ENCODE peak calls at places on chromosome 16, in seven cellular contexts. P, J, D, E, Y, W and O are unnamed samples.

GRCh38 chr16:9206156-9206555 is 114.7 kb downstream of the HAPSTR1 start:
- DNase-seq in E (no peak), W (no peak), P (no peak), Y (no peak), D (no peak), J (no peak), O (no peak)

GRCh38 chr16:17199135-17199534 is 271.6 kb downstream of the XYLT1 start:
- DNase-seq in W (no peak), P (no peak), E (no peak), Y (no peak), J (no peak), D (no peak), O (no peak)

GRCh38 chr16:49419016-49419415 is 45.4 kb downstream of the C16orf78 start:
- DNase-seq in D (no peak), J (no peak), Y (no peak), W (no peak), E (no peak), P (no peak), O (no peak)

GRCh38 chr16:14436410-14436955 is 193.6 kb downstream of the PARN start:
- DNase-seq in E (no peak), W (no peak), J (no peak), D (peak), Y (no peak), P (no peak), O (no peak)

GRCh38 chr16:81204794-81205680 is 33.5 kb upstream of the BCO1 start:
- DNase-seq in E (peak), W (peak), D (no peak), P (no peak), J (peak), Y (peak), O (peak)

GRCh38 chr16:70258946-70259345 is 7.2 kb upstream of the EXOSC6 start:
- DNase-seq in Y (no peak), J (no peak), W (no peak), D (no peak), P (no peak), E (peak), O (no peak)

GRCh38 chr16:85444879-85445778 is 168.0 kb upstream of the GSE1 start:
- DNase-seq in J (no peak), D (no peak), Y (peak), W (no peak), P (no peak), E (no peak), O (no peak)

GRCh38 chr16:3266873-3267537 is 10.6 kb upstream of the MEFV start:
- DNase-seq in J (no peak), D (no peak), Y (peak), P (no peak), W (peak), E (no peak), O (no peak)

GRCh38 chr16:57385083-57385482 is 12.8 kb downstream of the CX3CL1 start:
- DNase-seq in J (no peak), Y (no peak), D (no peak), W (no peak), E (no peak), P (no peak), O (no peak)

GRCh38 chr16:68365167-68365817 is 54.5 kb downstream of the PRMT7 start:
- DNase-seq in J (no peak), D (no peak), Y (no peak), W (no peak), P (no peak), E (peak), O (no peak)

DNA sequence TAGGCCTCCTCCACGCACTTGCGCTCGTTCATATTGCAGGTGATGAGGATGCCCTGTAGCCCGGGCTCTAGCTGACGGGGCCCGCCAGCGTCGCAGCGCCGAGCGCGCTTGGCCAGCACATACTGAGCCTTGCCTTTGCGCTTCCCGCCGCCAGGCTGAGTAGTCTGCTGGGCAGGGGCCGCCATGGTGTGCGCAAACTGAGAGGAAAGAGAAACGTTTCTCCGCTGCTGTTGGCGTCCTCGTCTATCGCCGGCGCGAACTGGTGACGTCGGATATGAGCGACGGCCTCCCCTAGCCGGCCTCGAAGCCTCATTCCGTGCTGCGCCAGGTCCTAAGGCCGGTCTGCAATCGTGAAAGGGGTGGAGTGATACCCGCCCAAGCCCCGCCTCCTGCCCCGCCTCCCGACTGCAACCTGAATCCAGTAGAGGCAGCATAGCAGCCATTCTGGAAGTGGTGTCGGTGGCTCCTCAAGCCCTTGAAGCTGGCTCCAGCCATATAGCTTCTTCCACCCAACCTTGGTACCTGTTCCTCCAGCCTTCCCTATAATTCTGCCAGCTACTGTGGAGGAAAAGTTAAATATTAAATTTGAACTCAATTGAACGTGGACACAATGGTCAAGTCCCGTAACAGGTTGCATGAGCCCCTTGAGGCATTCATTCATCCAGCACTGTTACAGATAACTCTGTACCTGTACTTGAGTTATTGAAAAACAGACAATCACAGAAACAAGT is at the start of gene THUMPD1:
- DNase-seq in Y (peak), W (peak), D (peak), E (peak), P (peak), J (peak), O (peak)
- TF ChIP-seq CTCF in Y (no peak), W (peak), D (peak), E (no peak), P (no peak), J (peak), O (no peak)

DNA sequence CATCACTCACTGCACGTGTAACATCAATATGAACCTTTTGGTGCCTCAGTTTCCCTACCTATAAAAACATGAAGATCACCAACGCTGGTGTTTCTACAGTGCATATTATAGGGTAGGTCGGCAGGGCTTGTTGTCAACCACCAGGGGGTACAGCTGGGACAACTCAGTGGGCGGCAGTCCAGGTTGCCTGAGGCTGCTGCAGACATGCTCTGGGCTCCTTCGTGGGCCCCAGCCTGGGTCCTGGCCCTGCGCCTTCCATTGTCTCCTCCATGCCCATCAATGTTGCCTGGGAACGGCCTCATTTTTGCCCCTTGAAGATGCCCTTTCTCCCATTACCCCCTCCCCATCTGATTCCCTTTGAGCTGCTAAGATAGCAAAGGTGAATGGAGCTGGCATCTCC is 89.8 kb downstream of the GSG1L start:
- DNase-seq in W (no peak), P (peak), E (no peak), J (peak), Y (no peak), D (no peak), O (no peak)
- TF ChIP-seq CTCF in W (no peak), P (no peak), E (no peak), J (peak), Y (no peak), D (no peak), O (no peak)

GRCh38 chr16:894841-895240 is 75.9 kb downstream of the LMF1 start:
- DNase-seq in J (no peak), D (no peak), P (no peak), W (no peak), E (no peak), Y (no peak), O (no peak)
- TF ChIP-seq CTCF in J (no peak), D (no peak), P (no peak), W (peak), E (no peak), Y (peak), O (peak)

DNA sequence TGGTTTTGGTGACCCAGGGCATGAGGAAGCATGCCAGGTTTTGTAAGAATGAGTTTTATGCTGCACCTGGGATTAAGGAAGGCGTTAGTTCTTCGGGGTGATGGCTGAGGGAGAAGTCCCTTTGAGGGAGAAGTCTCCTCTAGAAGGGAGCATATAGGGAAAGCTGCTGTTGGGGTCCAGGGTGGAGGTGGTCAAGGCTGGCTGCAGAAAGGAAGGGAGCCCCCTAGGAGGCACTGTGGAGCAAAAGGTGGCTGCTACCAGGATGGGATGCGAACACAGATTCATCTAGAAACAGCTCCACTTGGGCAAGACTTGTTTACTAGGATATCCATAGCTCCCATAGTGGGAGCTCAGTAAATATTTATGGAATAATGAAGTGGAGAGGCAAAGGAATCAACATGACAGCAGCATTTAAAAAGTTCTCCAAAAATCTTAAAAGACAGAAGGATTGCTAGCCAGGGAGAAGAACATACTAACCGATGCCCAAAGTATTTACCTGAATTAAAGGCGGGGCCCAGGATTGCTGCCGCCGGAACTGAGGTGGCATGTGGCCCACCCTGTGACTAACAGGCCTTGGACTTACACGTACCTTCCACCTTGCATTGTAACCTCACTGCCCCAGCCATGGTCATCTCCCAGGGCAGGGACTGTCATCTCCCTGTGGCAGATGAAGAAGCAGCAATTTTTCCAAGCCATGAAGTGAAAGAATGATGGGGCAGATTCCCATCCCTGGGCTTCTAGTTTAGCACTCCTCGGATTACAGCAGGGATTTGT is 7.1 kb upstream of the LPCAT2 start:
- DNase-seq in W (no peak), P (peak), E (peak), J (no peak), Y (peak), D (no peak), O (peak)
- TF ChIP-seq CTCF in W (peak), P (no peak), E (no peak), J (no peak), Y (no peak), D (no peak), O (peak)